ENCODE peak calls at places on chromosomes 3 and 15, in four cellular contexts. U, N, S and F are unnamed samples.

GRCh38 chr3:138089091-138089490 is 26.3 kb downstream of the DZIP1L start:
- DNase-seq in U (no peak), N (no peak), S (no peak), F (no peak)

GRCh38 chr3:66200147-66200546 is 20.7 kb upstream of the SLC25A26 start:
- DNase-seq in U (no peak), N (no peak), S (no peak), F (no peak)

GRCh38 chr15:83947156-83947555 is 288.4 kb upstream of the GOLGA6L4 start:
- DNase-seq in U (no peak), N (no peak), S (no peak), F (no peak)

GRCh38 chr15:40249477-40250303 is 10.8 kb downstream of the PAK6 start:
- DNase-seq in U (no peak), N (peak), S (no peak), F (no peak)

GRCh38 chr3:173732237-173732636 is 334.7 kb downstream of the NLGN1 start:
- DNase-seq in U (no peak), N (no peak), S (no peak), F (no peak)

GRCh38 chr3:78258798-78259197 is 1218.9 kb downstream of the ROBO2 start:
- DNase-seq in U (no peak), N (no peak), S (no peak), F (no peak)

GRCh38 chr15:90184786-90185704 is 16.1 kb upstream of the SEMA4B start:
- DNase-seq in U (peak), N (peak), S (peak), F (peak)

GRCh38 chr3:129359102-129359461 is 69.4 kb downstream of the EFCAB12 start:
- DNase-seq in U (no peak), N (no peak), S (no peak), F (no peak)

GRCh38 chr3:61315874-61316273 is 64.6 kb upstream of the FHIT start:
- DNase-seq in U (no peak), N (no peak), S (peak), F (no peak)

GRCh38 chr3:49007771-49008528 is 759 bp downstream of the WDR6 start:
- DNase-seq in U (peak), N (peak), S (peak), F (peak)

GRCh38 chr3:64260391-64260790 is 35.1 kb upstream of the PRICKLE2 start:
- DNase-seq in U (no peak), N (no peak), S (no peak), F (no peak)

GRCh38 chr3:141557961-141558706 is 71.3 kb downstream of the RASA2 start:
- DNase-seq in U (no peak), N (no peak), S (no peak), F (no peak)

GRCh38 chr15:58433597-58434333 is 2.0 kb downstream of the LIPC start:
- DNase-seq in U (no peak), N (no peak), S (no peak), F (no peak)

GRCh38 chr15:31051646-31052045 is 49.9 kb downstream of the TRPM1 start:
- DNase-seq in U (no peak), N (no peak), S (no peak), F (no peak)

GRCh38 chr3:188316021-188316722 is 162.2 kb downstream of the LPP start:
- DNase-seq in U (no peak), N (no peak), S (no peak), F (no peak)

GRCh38 chr15:33204087-33204486 is 9.6 kb upstream of the FMN1 start:
- DNase-seq in U (no peak), N (no peak), S (no peak), F (no peak)

GRCh38 chr3:22685598-22685997 is 517.5 kb upstream of the UBE2E2 start:
- DNase-seq in U (no peak), N (no peak), S (no peak), F (no peak)

GRCh38 chr15:99511865-99512632 is 53.7 kb upstream of the MEF2A start:
- DNase-seq in U (peak), N (no peak), S (no peak), F (peak)

GRCh38 chr15:61030451-61030850 is 198.7 kb downstream of the RORA start:
- DNase-seq in U (no peak), N (no peak), S (no peak), F (no peak)

GRCh38 chr3:47324278-47324865 is 41.6 kb downstream of the KLHL18 start:
- DNase-seq in U (peak), N (no peak), S (peak), F (peak)

GRCh38 chr15:35624881-35625280 is 78.9 kb upstream of the DPH6 start:
- DNase-seq in U (no peak), N (peak), S (no peak), F (peak)

GRCh38 chr3:117399311-117400068 is 689.9 kb downstream of the TUSC7 start:
- DNase-seq in U (no peak), N (no peak), S (no peak), F (no peak)

GRCh38 chr3:154953538-154953937 is 126.6 kb upstream of the MME start:
- DNase-seq in U (no peak), N (no peak), S (no peak), F (no peak)

GRCh38 chr3:12471228-12471627 is 13.1 kb upstream of the TSEN2 start:
- DNase-seq in U (peak), N (no peak), S (no peak), F (no peak)

GRCh38 chr3:39022275-39022630 is 29.5 kb downstream of the SCN11A start:
- DNase-seq in U (no peak), N (no peak), S (no peak), F (no peak)

GRCh38 chr3:169383770-169384169 is 279.7 kb downstream of the MECOM start:
- DNase-seq in U (no peak), N (no peak), S (no peak), F (no peak)

GRCh38 chr3:2262204-2262603 is 163.5 kb downstream of the CNTN4 start:
- DNase-seq in U (no peak), N (no peak), S (no peak), F (no peak)

GRCh38 chr3:12938258-12938711 is 96.9 kb upstream of the RPL32 start:
- DNase-seq in U (no peak), N (no peak), S (peak), F (no peak)

GRCh38 chr15:29420188-29420587 is 150.6 kb upstream of the NSMCE3 start:
- DNase-seq in U (no peak), N (no peak), S (no peak), F (no peak)

GRCh38 chr3:58082047-58082446 is 73.8 kb downstream of the FLNB start:
- DNase-seq in U (no peak), N (no peak), S (no peak), F (no peak)

GRCh38 chr3:170622369-170623159 is 36.7 kb upstream of the SLC7A14 start:
- DNase-seq in U (no peak), N (no peak), S (peak), F (no peak)

GRCh38 chr3:63655519-63655918 is 3.0 kb downstream of the SNTN start:
- DNase-seq in U (no peak), N (no peak), S (no peak), F (no peak)

GRCh38 chr3:78506581-78507195 is 1261.1 kb downstream of the ROBO1 start:
- DNase-seq in U (no peak), N (no peak), S (no peak), F (no peak)

GRCh38 chr3:62293051-62293780 is 80.1 kb downstream of the FEZF2 start:
- DNase-seq in U (no peak), N (no peak), S (no peak), F (no peak)

GRCh38 chr3:146634346-146634745 is 29.2 kb upstream of the PLSCR5 start:
- DNase-seq in U (no peak), N (no peak), S (no peak), F (no peak)

GRCh38 chr3:76949033-76949432 is 90.9 kb upstream of the ROBO2 start:
- DNase-seq in U (no peak), N (no peak), S (no peak), F (no peak)

DNA sequence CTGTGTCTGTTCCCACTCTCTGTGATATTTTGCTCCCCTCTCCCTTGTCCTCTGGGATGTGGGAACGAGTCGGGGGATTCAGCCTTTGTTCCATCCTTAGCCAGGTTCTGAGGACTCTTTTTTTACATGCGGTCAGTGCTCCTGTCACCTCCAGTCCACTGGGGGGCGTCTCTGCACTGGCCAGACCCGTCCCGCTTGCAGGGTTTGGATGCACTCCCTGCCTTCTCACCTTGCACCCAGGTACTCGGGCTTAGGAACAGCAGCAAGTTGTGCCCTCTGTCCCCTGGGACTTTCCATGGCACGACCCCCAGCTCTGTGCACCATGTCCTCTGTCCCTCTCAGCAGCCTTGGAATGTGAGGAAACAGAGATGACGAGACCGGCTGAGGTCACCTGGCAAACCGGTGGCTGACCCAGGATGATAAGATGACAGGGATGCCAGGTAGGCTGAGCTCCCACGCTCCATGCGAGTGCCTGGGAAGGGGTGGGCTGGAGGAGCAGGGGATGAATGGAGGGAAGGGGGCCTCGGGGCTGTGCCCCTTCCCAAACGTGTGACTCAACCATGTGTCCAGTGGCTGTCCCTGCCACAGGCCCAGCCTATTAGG is 27.3 kb upstream of the FGD5 start:
- DNase-seq in U (peak), N (peak), S (peak), F (peak)
- TF ChIP-seq POLR2A in U (no peak), N (no peak), S (no peak), F (no peak)

DNA sequence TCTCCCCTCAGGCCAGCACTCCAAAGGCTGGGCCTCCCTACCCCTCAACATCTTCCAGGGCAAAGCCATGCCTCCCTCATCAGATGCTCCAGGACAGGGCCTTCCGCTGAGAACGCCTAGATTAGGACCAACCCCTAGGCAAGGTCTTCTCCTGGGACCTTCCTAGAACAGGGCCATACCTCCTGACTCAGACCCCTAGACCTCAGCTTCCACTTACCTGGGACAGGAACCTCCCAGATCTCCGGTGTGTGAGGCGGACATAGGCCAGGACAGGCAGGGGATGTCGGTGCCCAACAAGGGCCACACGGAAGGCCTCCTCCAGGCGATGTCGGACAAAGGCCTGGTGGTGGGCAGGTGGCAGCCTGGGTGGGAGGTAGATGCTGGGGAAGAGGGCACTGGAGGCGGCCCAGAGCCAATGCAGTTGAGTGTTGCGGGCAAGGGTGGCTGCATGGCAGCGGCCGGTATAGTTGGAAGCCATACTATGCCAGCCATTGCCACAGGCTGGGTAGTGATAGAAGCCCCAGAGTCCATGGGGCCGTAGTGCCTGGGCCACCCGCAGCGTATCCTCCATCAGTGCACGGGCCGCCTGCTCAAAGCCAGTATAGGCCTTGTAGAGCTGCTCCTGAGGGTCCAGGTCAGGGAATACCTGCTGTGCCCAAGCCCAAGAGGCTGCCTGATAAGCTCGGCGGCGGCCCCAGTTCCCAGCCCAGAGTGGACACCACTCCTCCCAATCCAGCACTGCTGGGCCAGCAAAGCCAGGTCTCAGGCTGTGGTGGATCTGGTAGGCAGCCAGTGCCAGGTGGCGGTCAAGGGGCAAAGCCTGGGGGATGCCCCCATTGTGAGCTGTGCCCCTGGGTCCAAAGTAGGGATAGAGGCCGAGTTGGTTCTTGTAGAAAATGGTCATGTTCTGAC is 2.5 kb upstream of the IFRD2 start:
- DNase-seq in U (no peak), N (no peak), S (no peak), F (no peak)
- TF ChIP-seq POLR2A in U (no peak), N (no peak), S (no peak), F (no peak)

GRCh38 chr3:165759041-165759440 is 78.2 kb downstream of the BCHE start:
- DNase-seq in U (no peak), N (no peak), S (no peak), F (no peak)
- TF ChIP-seq POLR2A in U (no peak), N (no peak), S (no peak), F (no peak)

GRCh38 chr3:136751259-136752045 is 726 bp downstream of the STAG1 start:
- DNase-seq in U (peak), N (peak), S (peak), F (peak)
- TF ChIP-seq POLR2A in U (peak), N (no peak), S (no peak), F (no peak)